ENCODE peak calls at places on chromosomes 7 and 10, in seven cellular contexts. D is IMR-90, R is mesendoderm, L is mesenchymal stem cell, N is neuronal stem cell, C is trophoblast cell, G is H1. Z is an unnamed sample. For H3K4me1, the result is how much of the 10 kb centered on the place peaks cover.

GRCh38 chr10:49625411-49625810 is 11.6 kb downstream of the CHAT start:
- DNase-seq in L (no peak), R (no peak), N (no peak), G (no peak), C (no peak), D (no peak), Z (peak)

GRCh38 chr10:110779489-110779888 is 92.2 kb upstream of the PDCD4 start:
- DNase-seq in D (no peak), C (no peak), L (no peak), R (no peak), N (no peak), G (no peak), Z (no peak)

GRCh38 chr7:147540743-147541142 is 1049.8 kb upstream of the C7orf33 start:
- DNase-seq in L (no peak), C (no peak), G (no peak), N (no peak), R (no peak), D (no peak), Z (no peak)

GRCh38 chr7:87934699-87935372 is 785 bp downstream of the ADAM22 start:
- DNase-seq in N (peak), D (no peak), G (no peak), C (no peak), L (peak), R (peak), Z (peak)

GRCh38 chr7:127885843-127886242 is 145.4 kb downstream of the LRRC4 start:
- DNase-seq in C (peak), L (peak), N (no peak), R (peak), D (peak), G (no peak), Z (no peak)

GRCh38 chr10:72292223-72292691 is 18.5 kb downstream of the DDIT4 start:
- DNase-seq in G (no peak), L (no peak), N (no peak), C (no peak), D (no peak), R (no peak), Z (no peak)

GRCh38 chr7:44966731-44967538 is 11.9 kb downstream of the MYO1G start:
- DNase-seq in R (no peak), C (no peak), L (no peak), G (no peak), D (no peak), N (no peak), Z (peak)

GRCh38 chr7:41627921-41628320 is 75.0 kb downstream of the INHBA start:
- DNase-seq in D (no peak), R (peak), N (no peak), G (peak), C (peak), L (no peak), Z (no peak)

GRCh38 chr7:144691240-144691639 is 144.6 kb downstream of the TPK1 start:
- DNase-seq in C (no peak), G (no peak), L (no peak), D (no peak), R (no peak), N (no peak), Z (no peak)

GRCh38 chr10:132992433-132993215 is 50.3 kb upstream of the CFAP46 start:
- DNase-seq in R (no peak), D (no peak), N (no peak), L (no peak), G (no peak), C (no peak), Z (no peak)

GRCh38 chr10:72016608-72017310 is 52.6 kb downstream of the CHST3 start:
- DNase-seq in D (no peak), G (no peak), C (no peak), R (no peak), N (no peak), L (no peak), Z (no peak)

GRCh38 chr7:134875867-134876266 is 96.4 kb downstream of the CALD1 start:
- DNase-seq in C (no peak), G (no peak), L (peak), R (no peak), N (no peak), D (peak), Z (no peak)

GRCh38 chr7:127872122-127872521 is 159.1 kb downstream of the LRRC4 start:
- DNase-seq in D (no peak), C (no peak), G (no peak), L (no peak), R (no peak), N (no peak), Z (no peak)

GRCh38 chr10:100392686-100393003 is 45.6 kb downstream of the SCD start:
- DNase-seq in G (no peak), D (no peak), R (no peak), L (no peak), N (no peak), C (no peak), Z (no peak)

GRCh38 chr10:69103784-69104183 is 15.9 kb downstream of the SRGN start:
- DNase-seq in N (no peak), D (no peak), G (no peak), C (no peak), L (no peak), R (no peak), Z (no peak)

GRCh38 chr10:17616403-17617030 is 657 bp downstream of the HACD1 start:
- DNase-seq in L (peak), R (peak), N (peak), D (peak), G (peak), C (peak), Z (peak)

GRCh38 chr7:26147030-26147429 is 5.0 kb upstream of the NFE2L3 start:
- DNase-seq in R (no peak), C (no peak), G (no peak), D (no peak), N (no peak), L (no peak), Z (no peak)

GRCh38 chr10:3886666-3887251 is 101.8 kb upstream of the KLF6 start:
- DNase-seq in C (peak), N (no peak), R (peak), D (peak), L (peak), G (no peak), Z (no peak)

GRCh38 chr10:74231375-74231774 is 80.4 kb downstream of the ADK start:
- DNase-seq in G (no peak), R (no peak), L (peak), D (peak), C (peak), N (no peak), Z (no peak)

GRCh38 chr10:114552050-114552449 is 106.0 kb downstream of the ABLIM1 start:
- DNase-seq in C (no peak), R (no peak), G (no peak), L (no peak), N (no peak), D (no peak), Z (no peak)

GRCh38 chr7:12888727-12889126 is 201.3 kb downstream of the ARL4A start:
- DNase-seq in C (peak), N (no peak), L (peak), G (no peak), R (peak), D (peak), Z (no peak)

GRCh38 chr10:33643042-33643441 is 308.6 kb upstream of the NRP1 start:
- DNase-seq in N (no peak), D (peak), L (peak), C (no peak), G (no peak), R (no peak), Z (no peak)

GRCh38 chr10:70758757-70759514 is 26.2 kb downstream of the TBATA start:
- DNase-seq in C (peak), R (peak), D (peak), L (peak), G (peak), N (peak), Z (peak)

GRCh38 chr7:133036290-133036689 is 45.6 kb downstream of the CHCHD3 start:
- DNase-seq in R (no peak), D (no peak), L (no peak), N (no peak), C (no peak), G (no peak), Z (no peak)

GRCh38 chr7:106573125-106573663 is 87.8 kb downstream of the CCDC71L start:
- DNase-seq in R (no peak), G (no peak), C (peak), D (no peak), L (no peak), N (no peak), Z (no peak)
- H3K4ac ChIP-seq in R (no peak), G (no peak), C (no peak), D (no peak), L (no peak), N (no peak), Z (no peak)

GRCh38 chr10:34709637-34710390 is 105.3 kb downstream of the PARD3 start:
- DNase-seq in D (peak), N (no peak), G (no peak), L (no peak), C (peak), R (no peak), Z (no peak)

GRCh38 chr10:34707656-34708055 is 107.4 kb downstream of the PARD3 start:
- DNase-seq in L (no peak), G (no peak), D (no peak), N (no peak), R (no peak), C (no peak), Z (no peak)

GRCh38 chr10:34713875-34714274 is 101.2 kb downstream of the PARD3 start:
- DNase-seq in L (peak), G (no peak), D (peak), C (no peak), N (no peak), R (peak), Z (no peak)

GRCh38 chr10:34710391-34710751 is 104.7 kb downstream of the PARD3 start:
- DNase-seq in N (no peak), G (no peak), R (no peak), D (peak), L (peak), C (peak), Z (no peak)

DNA sequence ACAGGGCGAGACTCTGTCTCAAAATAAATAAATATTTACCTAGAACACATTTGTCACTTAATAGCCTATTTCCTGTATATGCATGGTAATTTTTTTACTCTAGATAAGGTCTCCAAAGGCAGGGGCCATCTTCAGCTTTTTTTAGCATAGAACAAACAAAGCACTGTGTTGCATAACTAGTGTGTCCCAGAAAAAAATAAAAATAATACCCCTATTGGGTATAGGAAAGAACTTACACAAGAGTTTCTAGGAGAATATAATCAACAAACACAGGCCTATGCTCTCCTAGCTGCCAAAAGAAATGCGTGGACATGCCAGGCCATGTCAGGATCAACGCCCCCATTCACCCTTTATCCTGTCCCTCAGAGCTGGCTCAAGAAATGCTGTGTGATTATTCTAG is 103.6 kb downstream of the PARD3 start:
- DNase-seq in C (no peak), L (peak), N (no peak), D (no peak), R (no peak), G (no peak), Z (no peak)
- H3K4me1 ChIP-seq in C (under half), L (under half), N (under half), D (under half), R (under half), G (under half), Z (under half)

GRCh38 chr7:90155206-90155605 is 937 bp downstream of the STEAP1 start:
- DNase-seq in R (no peak), N (no peak), D (no peak), L (no peak), C (no peak), G (no peak), Z (no peak)
- H3K4ac ChIP-seq in R (no peak), N (no peak), D (no peak), L (no peak), C (no peak), G (no peak), Z (no peak)

DNA sequence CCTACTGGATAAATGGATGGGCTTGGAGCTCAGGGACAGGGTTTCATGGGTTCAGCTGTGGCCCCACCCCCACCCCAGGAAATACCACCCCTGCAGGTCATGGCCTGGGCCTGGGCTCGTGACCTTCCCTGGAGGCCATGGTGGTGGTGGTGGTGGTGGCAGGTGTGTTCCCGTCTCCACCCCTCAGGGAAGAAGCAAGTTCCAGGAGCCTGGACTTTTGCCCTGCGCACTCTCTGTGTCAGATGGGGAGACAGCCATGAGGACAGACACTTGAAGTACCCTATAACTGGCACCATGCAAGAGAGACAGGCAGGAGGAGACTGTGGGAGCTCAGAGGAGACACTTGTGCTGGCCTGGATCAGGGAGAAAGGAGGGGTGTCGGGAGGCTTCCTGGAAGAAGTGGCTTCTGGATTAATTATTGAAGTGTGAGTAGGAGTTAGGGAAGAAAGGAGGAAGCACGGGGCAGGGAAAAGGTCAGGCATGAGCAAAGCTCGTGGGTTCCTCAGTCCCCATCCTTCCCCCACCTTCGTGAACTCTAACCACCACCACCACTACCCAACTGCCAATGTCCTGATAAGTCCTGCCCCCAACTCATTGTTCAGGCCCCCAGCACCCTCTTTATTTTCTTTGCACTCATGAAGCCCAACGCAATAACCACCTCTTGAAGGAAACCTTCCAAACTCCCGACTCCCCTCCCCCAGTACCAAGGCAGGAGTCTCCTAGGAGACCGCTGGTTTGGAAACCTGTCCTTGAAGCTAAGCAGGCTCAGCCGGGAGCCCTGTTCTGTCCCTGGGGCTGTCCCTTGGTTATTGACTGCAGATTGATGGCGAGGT is 8.9 kb downstream of the SH2B2 start:
- DNase-seq in R (peak), L (no peak), D (no peak), G (no peak), N (no peak), C (no peak), Z (no peak)
- H3K4me1 ChIP-seq in R (under half), L (under half), D (under half), G (under half), N (under half), C (under half), Z (under half)

DNA sequence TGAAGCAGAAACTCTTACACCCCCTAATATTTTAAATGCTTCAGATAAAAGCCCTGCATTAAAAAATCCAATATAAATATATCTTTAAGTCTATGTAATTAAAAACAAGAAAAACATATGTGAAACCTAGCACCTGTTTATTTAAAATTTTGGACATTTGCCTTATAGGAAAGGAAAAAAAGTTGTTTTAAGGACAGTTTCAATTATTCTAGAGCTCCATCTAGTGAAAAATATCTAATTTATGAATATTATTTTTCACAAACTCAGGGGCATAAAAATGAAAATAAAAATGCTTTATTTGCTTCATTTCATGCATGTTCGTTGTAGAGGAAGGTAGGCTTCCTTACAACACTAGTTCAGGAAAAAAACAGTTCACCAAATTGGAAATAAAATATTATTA is 26.1 kb downstream of the ENKUR start:
- DNase-seq in N (no peak), G (no peak), C (peak), R (no peak), L (no peak), D (peak), Z (no peak)
- H3K4ac ChIP-seq in N (no peak), G (no peak), C (no peak), R (no peak), L (no peak), D (no peak), Z (no peak)

GRCh38 chr10:60921631-60922030 is 22.4 kb downstream of the RHOBTB1 start:
- DNase-seq in R (peak), N (no peak), C (no peak), G (no peak), L (no peak), D (no peak), Z (no peak)

GRCh38 chr10:60919551-60919950 is 24.4 kb downstream of the RHOBTB1 start:
- DNase-seq in N (no peak), G (no peak), C (no peak), R (no peak), L (no peak), D (no peak), Z (no peak)

GRCh38 chr10:60916025-60916424 is 28.0 kb downstream of the RHOBTB1 start:
- DNase-seq in D (no peak), R (peak), C (peak), L (no peak), N (no peak), G (no peak), Z (peak)

GRCh38 chr10:60917331-60918280 is 26.4 kb downstream of the RHOBTB1 start:
- DNase-seq in N (no peak), R (no peak), L (no peak), C (peak), D (peak), G (no peak), Z (no peak)

DNA sequence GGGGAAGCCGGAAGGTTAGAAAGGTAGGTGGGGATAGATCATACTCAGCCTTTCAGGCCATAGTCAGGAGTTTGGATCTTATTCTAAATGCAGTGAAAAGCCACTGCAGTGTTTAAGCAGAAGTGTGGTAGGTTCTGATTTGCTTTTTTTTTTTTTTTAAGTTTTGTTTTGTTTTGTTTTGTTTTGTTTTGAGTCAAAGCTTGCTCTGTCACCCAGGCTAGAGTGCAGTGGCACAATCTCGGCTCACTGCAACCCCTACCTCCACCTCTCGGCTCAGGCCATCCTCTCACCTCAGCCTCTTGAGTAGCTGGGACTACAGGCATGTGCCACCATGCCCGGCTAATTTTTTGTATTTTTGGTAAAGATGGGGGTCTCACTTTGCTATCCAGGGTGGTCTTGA is 23.5 kb downstream of the RHOBTB1 start:
- DNase-seq in L (no peak), N (no peak), D (no peak), R (no peak), G (no peak), C (no peak), Z (no peak)
- H3K4me1 ChIP-seq in L (under half), N (under half), D (under half), R (under half), G (under half), C (under half), Z (under half)

GRCh38 chr7:64799-65430 is 127.5 kb upstream of the FAM20C start:
- DNase-seq in N (no peak), L (no peak), G (no peak), C (no peak), R (no peak), D (no peak), Z (no peak)

GRCh38 chr7:63117-63480 is 129.3 kb upstream of the FAM20C start:
- DNase-seq in N (no peak), D (no peak), C (no peak), L (no peak), R (no peak), G (no peak), Z (no peak)

GRCh38 chr7:63521-64021 is 128.8 kb upstream of the FAM20C start:
- DNase-seq in R (no peak), D (no peak), L (no peak), G (no peak), C (no peak), N (no peak), Z (no peak)

GRCh38 chr7:65554-65953 is 126.8 kb upstream of the FAM20C start:
- DNase-seq in D (peak), L (peak), N (no peak), R (no peak), G (no peak), C (peak), Z (no peak)

GRCh38 chr7:64098-64521 is 128.3 kb upstream of the FAM20C start:
- DNase-seq in D (peak), G (no peak), R (peak), C (peak), L (peak), N (peak), Z (peak)
- H3K4ac ChIP-seq in D (peak), G (no peak), R (no peak), C (no peak), L (no peak), N (no peak), Z (no peak)

GRCh38 chr7:101677421-101678137 is 48.5 kb upstream of the MYL10 start:
- DNase-seq in L (no peak), C (no peak), N (no peak), R (peak), D (peak), G (no peak), Z (no peak)

GRCh38 chr7:101678713-101679112 is 49.6 kb upstream of the MYL10 start:
- DNase-seq in L (peak), D (peak), G (no peak), R (no peak), N (no peak), C (no peak), Z (no peak)

GRCh38 chr7:101678138-101678479 is 49.0 kb upstream of the MYL10 start:
- DNase-seq in C (no peak), N (no peak), R (no peak), D (no peak), G (no peak), L (no peak), Z (no peak)

GRCh38 chr7:101681170-101682007 is 52.3 kb upstream of the MYL10 start:
- DNase-seq in R (peak), G (no peak), C (peak), D (peak), L (peak), N (no peak), Z (no peak)

DNA sequence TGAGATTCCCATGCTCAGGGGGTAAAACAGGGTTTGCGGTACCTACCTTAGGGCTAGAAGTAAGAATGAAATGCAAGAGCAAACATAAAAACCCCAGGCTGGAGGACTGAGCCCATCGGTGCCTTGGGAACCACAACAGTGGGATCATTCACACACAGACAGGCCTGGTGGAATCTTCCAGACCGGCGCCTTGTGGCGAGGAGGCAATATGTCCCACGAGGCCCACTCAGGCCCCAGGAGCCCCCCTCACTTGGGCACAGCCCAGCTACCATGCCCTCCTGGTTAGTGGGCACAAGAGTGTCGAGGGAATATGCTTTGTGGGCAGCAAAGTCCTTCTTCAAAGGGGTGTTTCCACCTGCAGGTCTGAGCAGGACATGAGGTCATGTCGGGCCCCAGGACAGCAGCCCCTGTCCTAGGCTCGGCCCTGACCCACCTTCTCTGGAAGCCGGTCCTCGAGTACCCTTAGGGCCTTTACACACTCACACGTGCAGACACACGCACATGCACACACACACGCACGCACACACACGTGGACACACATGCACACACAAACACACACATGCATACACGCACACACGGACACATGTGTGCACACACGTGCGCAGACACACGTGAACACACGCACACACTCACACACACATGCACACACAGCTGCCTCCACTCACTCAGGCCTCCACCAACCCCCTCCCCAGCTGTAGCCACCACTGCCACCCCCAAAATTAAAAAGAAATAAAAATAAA is 51.5 kb upstream of the MYL10 start:
- DNase-seq in N (no peak), L (peak), G (no peak), C (no peak), R (no peak), D (no peak), Z (no peak)
- H3K4me1 ChIP-seq in N (under half), L (under half), G (under half), C (under half), R (under half), D (under half), Z (under half)

Z was measured in H9.